ENCODE peak calls at places on chromosomes 5 and 9, in nine cellular contexts. U, W, P, V, S, K, D, F and R are unnamed samples.

GRCh38 chr9:83154821-83155220 is 91.9 kb upstream of the RASEF start:
- DNase-seq in U (no peak), W (no peak), P (no peak), V (peak), S (no peak), K (peak), D (no peak), F (no peak), R (no peak)

GRCh38 chr5:17275279-17276158 is 58.1 kb downstream of the BASP1 start:
- DNase-seq in U (no peak), W (no peak), P (no peak), V (no peak), S (no peak), K (no peak), D (no peak), F (no peak), R (no peak)

GRCh38 chr5:108788142-108788541 is 40.4 kb downstream of the FER start:
- DNase-seq in U (no peak), W (no peak), P (no peak), V (peak), S (peak), K (no peak), D (peak), F (no peak), R (no peak)

GRCh38 chr5:69083412-69083811 is 10.4 kb upstream of the SLC30A5 start:
- DNase-seq in U (no peak), W (no peak), P (peak), V (no peak), S (no peak), K (no peak), D (no peak), F (no peak), R (no peak)

GRCh38 chr5:4781312-4781711 is 358.8 kb upstream of the ADAMTS16 start:
- DNase-seq in U (no peak), W (no peak), P (no peak), V (no peak), S (no peak), K (no peak), D (no peak), F (no peak), R (no peak)

GRCh38 chr5:102536323-102536928 is 37.6 kb upstream of the SLCO6A1 start:
- DNase-seq in U (no peak), W (no peak), P (no peak), V (peak), S (no peak), K (peak), D (no peak), F (peak), R (no peak)

GRCh38 chr9:95315108-95315746 is 2.3 kb downstream of the FANCC start:
- DNase-seq in U (no peak), W (no peak), P (no peak), V (no peak), S (no peak), K (no peak), D (no peak), F (no peak), R (no peak)

GRCh38 chr5:132681983-132682382 is 8.2 kb downstream of the IL4 start:
- DNase-seq in U (no peak), W (no peak), P (no peak), V (no peak), S (no peak), K (no peak), D (no peak), F (no peak), R (no peak)

GRCh38 chr5:136195971-136196577 is 3.1 kb upstream of the SMIM32 start:
- DNase-seq in U (peak), W (no peak), P (no peak), V (no peak), S (no peak), K (no peak), D (peak), F (no peak), R (no peak)

GRCh38 chr5:75089137-75089536 is 36.8 kb upstream of the GCNT4 start:
- DNase-seq in U (no peak), W (no peak), P (no peak), V (peak), S (no peak), K (no peak), D (no peak), F (no peak), R (no peak)

GRCh38 chr5:125486634-125487033 is 740.2 kb upstream of the ZNF608 start:
- DNase-seq in U (no peak), W (no peak), P (no peak), V (peak), S (no peak), K (peak), D (no peak), F (peak), R (peak)

DNA sequence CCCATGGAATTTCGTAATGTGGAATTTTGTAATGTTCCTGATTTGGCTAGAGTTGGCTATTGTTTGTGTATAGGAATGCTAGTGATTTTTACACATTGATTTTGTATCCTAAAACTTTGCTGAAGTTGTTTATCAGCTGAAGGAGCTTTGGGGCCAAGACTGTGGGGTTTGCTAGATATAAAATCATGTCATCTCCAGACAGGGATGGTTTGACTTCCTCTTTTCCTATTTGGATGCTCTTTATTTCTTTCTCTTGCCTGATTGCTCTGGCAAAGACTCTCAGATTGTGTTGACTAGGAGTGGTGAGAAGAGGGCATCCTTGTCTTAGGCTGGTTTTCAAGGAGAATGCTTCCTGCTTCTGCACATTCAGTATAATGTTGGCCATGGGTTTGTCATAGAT is 91.0 kb downstream of the NNT start:
- DNase-seq in U (no peak), W (no peak), P (no peak), V (peak), S (no peak), K (no peak), D (no peak), F (no peak), R (no peak)
- TF ChIP-seq CTCF in U (no peak), W (no peak), P (no peak), V (no peak), S (no peak), K (no peak), D (no peak), F (no peak), R (no peak)

GRCh38 chr5:7589800-7590199 is 193.9 kb downstream of the ADCY2 start:
- DNase-seq in U (no peak), W (no peak), P (no peak), V (no peak), S (no peak), K (no peak), D (no peak), F (no peak), R (no peak)
- TF ChIP-seq CTCF in U (no peak), W (no peak), P (no peak), V (no peak), S (no peak), K (no peak), D (no peak), F (no peak), R (no peak)

GRCh38 chr9:85717220-85717619 is 24.5 kb downstream of the AGTPBP1 start:
- DNase-seq in U (no peak), W (no peak), P (no peak), V (no peak), S (no peak), K (no peak), D (no peak), F (no peak), R (no peak)

GRCh38 chr9:85715587-85715986 is 26.2 kb downstream of the AGTPBP1 start:
- DNase-seq in U (no peak), W (no peak), P (no peak), V (no peak), S (no peak), K (no peak), D (no peak), F (no peak), R (no peak)

GRCh38 chr9:85713897-85714296 is 27.9 kb downstream of the AGTPBP1 start:
- DNase-seq in U (no peak), W (no peak), P (no peak), V (no peak), S (no peak), K (no peak), D (no peak), F (no peak), R (no peak)

DNA sequence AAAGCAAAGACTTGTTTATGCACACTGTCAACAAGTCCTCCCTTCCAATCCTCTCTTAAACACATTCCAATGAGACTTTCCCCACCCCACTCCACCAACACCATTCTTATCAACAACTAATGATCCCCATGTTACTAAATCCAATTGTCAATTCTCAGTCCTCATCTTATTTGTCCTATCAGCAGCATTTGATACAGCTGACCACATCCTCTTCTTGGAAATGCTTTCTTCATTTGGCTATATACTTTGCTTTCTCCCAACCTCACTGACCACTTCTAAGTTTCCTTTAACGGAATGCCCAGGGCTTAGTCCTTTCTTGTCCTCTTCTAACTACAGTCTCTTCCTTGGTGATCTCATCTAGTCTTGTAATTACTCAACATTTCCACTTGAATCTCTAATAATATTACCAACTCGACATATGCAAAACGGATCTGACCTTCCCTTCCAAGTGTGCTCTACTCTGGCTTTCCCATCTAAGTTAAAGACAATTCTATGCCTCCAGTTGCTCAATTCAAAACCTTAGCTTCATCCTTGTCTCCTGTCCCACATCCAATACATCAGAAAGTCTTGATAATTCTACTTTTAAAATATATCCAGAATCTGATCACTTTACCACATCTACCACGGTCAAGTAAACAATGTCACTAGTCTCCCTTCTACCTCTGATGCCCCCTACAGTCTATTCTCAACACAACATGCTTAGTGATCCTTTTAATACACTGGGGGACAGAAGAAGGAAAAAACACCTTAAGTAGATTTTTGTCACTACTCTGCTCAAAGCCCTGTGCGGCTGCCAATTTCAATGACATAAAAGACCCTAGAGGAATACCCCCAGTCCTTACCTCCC is 25.5 kb downstream of the AGTPBP1 start:
- DNase-seq in U (no peak), W (no peak), P (no peak), V (no peak), S (no peak), K (no peak), D (no peak), F (no peak), R (no peak)
- TF ChIP-seq CTCF in U (no peak), W (no peak), P (peak), V (no peak), S (peak), K (peak), D (no peak), F (no peak), R (peak)

DNA sequence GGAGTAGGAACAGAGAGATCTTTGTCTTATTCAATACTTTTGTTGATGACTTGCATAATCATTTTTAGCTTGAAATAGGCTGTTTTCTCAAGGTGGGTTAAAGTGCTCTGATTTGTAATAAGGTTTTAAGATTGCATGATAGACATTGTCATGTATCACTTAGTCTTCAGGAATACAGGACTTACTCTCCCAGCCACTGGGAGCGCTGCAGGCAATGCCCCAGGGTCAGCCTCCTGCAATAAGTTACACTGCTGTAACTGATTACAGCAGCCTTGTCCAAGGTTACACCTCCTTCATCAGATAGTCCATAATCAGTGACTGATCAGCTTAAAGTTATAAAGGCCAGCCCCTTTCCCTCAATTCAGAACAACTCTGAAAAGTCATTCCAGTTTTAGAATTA is 218.6 kb downstream of the ESM1 start:
- DNase-seq in U (no peak), W (no peak), P (no peak), V (no peak), S (no peak), K (no peak), D (no peak), F (no peak), R (no peak)
- TF ChIP-seq CTCF in U (no peak), W (no peak), P (no peak), V (no peak), S (no peak), K (no peak), D (no peak), F (no peak), R (no peak)